ENCODE peak calls at places on chromosome 6, in six cellular contexts. E, S, C, K, Q and I are unnamed samples.

GRCh38 chr6:14333556-14334305 is 216.2 kb downstream of the CD83 start:
- DNase-seq in E (no peak), S (no peak), C (peak; percentile 34), K (no peak), Q (peak; percentile 92), I (no peak)

GRCh38 chr6:125019873-125020272 is 57.6 kb downstream of the RNF217 start:
- DNase-seq in E (no peak), S (no peak), C (no peak), K (no peak), Q (no peak), I (no peak)

GRCh38 chr6:110018486-110018885 is 40.4 kb downstream of the GPR6 start:
- DNase-seq in E (no peak), S (no peak), C (no peak), K (no peak), Q (no peak), I (no peak)

GRCh38 chr6:155248021-155249001 is 15.5 kb upstream of the CLDN20 start:
- DNase-seq in E (no peak), S (peak; percentile 64), C (peak; percentile 74), K (no peak), Q (peak; percentile 71), I (peak; percentile 28)

GRCh38 chr6:20853828-20854227 is 319.6 kb downstream of the CDKAL1 start:
- DNase-seq in E (no peak), S (no peak), C (no peak), K (no peak), Q (no peak), I (no peak)

GRCh38 chr6:5597413-5597812 is 336.1 kb downstream of the FARS2 start:
- DNase-seq in E (no peak), S (no peak), C (no peak), K (no peak), Q (no peak), I (no peak)

GRCh38 chr6:73169633-73170032 is 55.7 kb downstream of the KHDC1L start:
- DNase-seq in E (no peak), S (no peak), C (peak; percentile 0), K (no peak), Q (no peak), I (no peak)

GRCh38 chr6:63928613-63929012 is 293.0 kb downstream of the PHF3 start:
- DNase-seq in E (no peak), S (no peak), C (no peak), K (no peak), Q (no peak), I (no peak)

GRCh38 chr6:25279748-25280616 is 808 bp downstream of the CARMIL1 start:
- DNase-seq in E (no peak), S (no peak), C (no peak), K (no peak), Q (no peak), I (peak; percentile 9)

GRCh38 chr6:93417421-93417996 is 1.9 kb downstream of the EPHA7 start:
- DNase-seq in E (no peak), S (peak; percentile 40), C (no peak), K (no peak), Q (no peak), I (no peak)

GRCh38 chr6:36977470-36977941 is 8.5 kb downstream of the MTCH1 start:
- DNase-seq in E (no peak), S (no peak), C (no peak), K (no peak), Q (no peak), I (no peak)

GRCh38 chr6:89566930-89567634 is 71.5 kb downstream of the LYRM2 start:
- DNase-seq in E (no peak), S (no peak), C (no peak), K (no peak), Q (no peak), I (no peak)

GRCh38 chr6:89375427-89375868 is 22.9 kb upstream of the UBE2J1 start:
- DNase-seq in E (peak; percentile 68), S (peak; percentile 77), C (no peak), K (peak; percentile 36), Q (no peak), I (no peak)

GRCh38 chr6:42819803-42820508 is 38.1 kb downstream of the BICRAL start:
- DNase-seq in E (no peak), S (no peak), C (no peak), K (no peak), Q (peak; percentile 41), I (peak; percentile 16)

GRCh38 chr6:40922281-40922680 is 116.7 kb downstream of the UNC5CL start:
- DNase-seq in E (no peak), S (no peak), C (no peak), K (no peak), Q (peak; percentile 81), I (no peak)